ENCODE peak calls at places on chromosomes 13 and 19, in five cellular contexts. One of them, this sample, is unnamed. For H3K4me1, H3K9me3 and H3K27me3, the result is how much of the 10 kb centered on the place peaks cover.

GRCh38 chr19:3801412-3802096 is 15.4 kb upstream of the MATK start:
- DNase-seq in uterus: no peak
- DNase-seq in mammary epithelial cell: peak
- DNase-seq in psoas muscle: no peak
- DNase-seq in PC-9: no peak
- DNase-seq in this sample: peak

GRCh38 chr13:51938454-51938853 is 72.8 kb downstream of the ATP7B start:
- DNase-seq in PC-9: no peak
- DNase-seq in psoas muscle: no peak
- DNase-seq in mammary epithelial cell: no peak
- DNase-seq in uterus: no peak
- DNase-seq in this sample: no peak

GRCh38 chr19:41324921-41325639 is 15.1 kb downstream of the CCDC97 start:
- DNase-seq in uterus: peak
- DNase-seq in PC-9: peak
- DNase-seq in mammary epithelial cell: no peak
- DNase-seq in psoas muscle: peak
- DNase-seq in this sample: no peak

GRCh38 chr13:111247552-111247951 is 72.9 kb upstream of the TEX29 start:
- DNase-seq in mammary epithelial cell: no peak
- DNase-seq in PC-9: no peak
- DNase-seq in uterus: no peak
- DNase-seq in psoas muscle: peak
- DNase-seq in this sample: no peak

GRCh38 chr19:10260141-10260584 is 8.1 kb downstream of the MRPL4 start:
- DNase-seq in PC-9: no peak
- DNase-seq in mammary epithelial cell: peak
- DNase-seq in uterus: no peak
- DNase-seq in psoas muscle: no peak
- DNase-seq in this sample: peak

GRCh38 chr19:15864824-15865223 is 33.0 kb downstream of the CYP4F2 start:
- DNase-seq in psoas muscle: no peak
- DNase-seq in PC-9: no peak
- DNase-seq in uterus: no peak
- DNase-seq in mammary epithelial cell: no peak
- DNase-seq in this sample: no peak

GRCh38 chr19:7161292-7161691 is 91.8 kb downstream of the ZNF557 start:
- DNase-seq in uterus: no peak
- DNase-seq in mammary epithelial cell: no peak
- DNase-seq in psoas muscle: no peak
- DNase-seq in PC-9: no peak
- DNase-seq in this sample: no peak

GRCh38 chr13:112132142-112132541 is 65.2 kb downstream of the SOX1 start:
- DNase-seq in PC-9: no peak
- DNase-seq in psoas muscle: no peak
- DNase-seq in mammary epithelial cell: no peak
- DNase-seq in uterus: no peak
- DNase-seq in this sample: no peak

GRCh38 chr13:25046274-25046984 is 49.5 kb upstream of the PABPC3 start:
- DNase-seq in uterus: no peak
- DNase-seq in mammary epithelial cell: no peak
- DNase-seq in PC-9: no peak
- DNase-seq in psoas muscle: no peak
- DNase-seq in this sample: no peak

GRCh38 chr13:113947321-113948033 is 26.4 kb downstream of the C13orf46 start:
- DNase-seq in mammary epithelial cell: peak
- DNase-seq in PC-9: peak
- DNase-seq in psoas muscle: peak
- DNase-seq in uterus: peak
- DNase-seq in this sample: no peak

GRCh38 chr13:31982540-31982939 is 49.0 kb upstream of the FRY start:
- DNase-seq in uterus: no peak
- DNase-seq in mammary epithelial cell: peak
- DNase-seq in PC-9: peak
- DNase-seq in psoas muscle: peak
- DNase-seq in this sample: peak

GRCh38 chr13:23610187-23610576 is 40.0 kb downstream of the TNFRSF19 start:
- DNase-seq in PC-9: no peak
- DNase-seq in uterus: no peak
- DNase-seq in psoas muscle: no peak
- DNase-seq in mammary epithelial cell: no peak
- DNase-seq in this sample: no peak

GRCh38 chr19:36392916-36393673 is 14.1 kb upstream of the ZFP14 start:
- DNase-seq in psoas muscle: no peak
- DNase-seq in uterus: no peak
- DNase-seq in PC-9: no peak
- DNase-seq in mammary epithelial cell: no peak
- DNase-seq in this sample: no peak

GRCh38 chr13:65808061-65808460 is 1422.1 kb downstream of the PCDH9 start:
- DNase-seq in PC-9: no peak
- DNase-seq in psoas muscle: no peak
- DNase-seq in mammary epithelial cell: no peak
- DNase-seq in uterus: no peak
- DNase-seq in this sample: no peak

GRCh38 chr19:30711296-30711695 is 339.1 kb downstream of the ZNF536 start:
- DNase-seq in uterus: no peak
- DNase-seq in psoas muscle: no peak
- DNase-seq in PC-9: no peak
- DNase-seq in mammary epithelial cell: no peak
- DNase-seq in this sample: no peak

GRCh38 chr13:79782541-79783216 is 301.7 kb downstream of the NDFIP2 start:
- DNase-seq in mammary epithelial cell: peak
- DNase-seq in PC-9: no peak
- DNase-seq in uterus: no peak
- DNase-seq in psoas muscle: no peak
- DNase-seq in this sample: no peak

GRCh38 chr13:50452761-50453160 is 390.7 kb downstream of the DLEU7 start:
- DNase-seq in PC-9: no peak
- DNase-seq in uterus: no peak
- DNase-seq in mammary epithelial cell: no peak
- DNase-seq in psoas muscle: no peak
- DNase-seq in this sample: no peak

GRCh38 chr19:9936151-9937000 is at the start of gene OLFM2:
- DNase-seq in PC-9: no peak
- DNase-seq in uterus: peak
- DNase-seq in mammary epithelial cell: no peak
- DNase-seq in psoas muscle: no peak
- DNase-seq in this sample: no peak

GRCh38 chr19:32174386-32175113 is 170.9 kb upstream of the ZNF507 start:
- DNase-seq in uterus: no peak
- DNase-seq in psoas muscle: no peak
- DNase-seq in mammary epithelial cell: no peak
- DNase-seq in PC-9: no peak
- DNase-seq in this sample: no peak

GRCh38 chr19:927044-927706 is 1.3 kb downstream of the ARID3A start:
- DNase-seq in mammary epithelial cell: no peak
- DNase-seq in PC-9: no peak
- DNase-seq in psoas muscle: peak
- DNase-seq in uterus: peak
- DNase-seq in this sample: no peak

GRCh38 chr19:2166741-2167738 is 3.3 kb downstream of the DOT1L start:
- DNase-seq in uterus: peak
- DNase-seq in mammary epithelial cell: peak
- DNase-seq in PC-9: peak
- DNase-seq in psoas muscle: peak
- DNase-seq in this sample: no peak

GRCh38 chr19:2168619-2169424 is 5.1 kb downstream of the DOT1L start:
- DNase-seq in psoas muscle: peak
- DNase-seq in PC-9: peak
- DNase-seq in mammary epithelial cell: peak
- DNase-seq in uterus: peak
- DNase-seq in this sample: no peak

GRCh38 chr19:2170987-2171348 is 7.2 kb downstream of the DOT1L start:
- DNase-seq in uterus: no peak
- DNase-seq in mammary epithelial cell: no peak
- DNase-seq in PC-9: no peak
- DNase-seq in psoas muscle: no peak
- DNase-seq in this sample: no peak

GRCh38 chr19:2170219-2170618 is 6.5 kb downstream of the DOT1L start:
- DNase-seq in mammary epithelial cell: no peak
- DNase-seq in PC-9: no peak
- DNase-seq in uterus: no peak
- DNase-seq in psoas muscle: no peak
- DNase-seq in this sample: no peak

DNA sequence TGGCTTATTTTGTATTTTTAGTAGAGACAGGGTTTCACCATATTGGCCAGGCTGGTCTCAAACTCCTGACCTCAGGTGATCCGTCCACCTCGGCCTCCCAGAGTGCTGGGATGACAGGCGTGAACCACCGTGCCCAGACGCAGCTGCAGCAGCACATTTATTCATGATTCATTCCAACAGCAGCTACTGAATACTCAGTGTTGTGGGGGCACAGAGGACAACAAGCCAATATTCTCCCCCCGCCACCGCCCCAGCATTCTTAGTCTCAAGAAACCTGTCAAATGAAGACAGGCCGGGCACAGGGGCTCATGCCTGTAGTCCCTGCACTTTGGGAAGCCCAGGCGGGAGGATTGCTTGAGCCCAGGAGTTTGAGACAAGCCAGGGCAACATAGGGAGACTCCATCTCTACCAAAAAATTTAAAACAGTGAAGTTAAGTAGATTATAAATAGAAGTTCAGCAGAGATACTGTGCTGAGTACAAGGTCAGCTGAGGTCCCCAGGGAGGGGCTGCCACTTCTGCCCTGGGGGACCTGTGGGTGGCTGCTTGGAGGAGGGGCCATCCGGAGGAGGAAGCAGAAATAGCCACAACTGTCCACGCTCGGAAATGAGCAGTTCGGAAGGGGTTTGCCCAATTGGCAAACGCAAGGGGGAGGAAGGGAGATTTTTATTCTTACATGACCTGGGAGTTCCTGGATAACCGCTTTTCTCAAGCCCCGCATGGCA is 4.3 kb downstream of the DOT1L start:
- DNase-seq in mammary epithelial cell: peak
- DNase-seq in PC-9: no peak
- DNase-seq in psoas muscle: peak
- DNase-seq in uterus: peak
- DNase-seq in this sample: no peak
- H3K4me1 ChIP-seq in mammary epithelial cell: under half
- H3K4me1 ChIP-seq in PC-9: under half
- H3K4me1 ChIP-seq in psoas muscle: half or more
- H3K4me1 ChIP-seq in uterus: under half
- H3K4me1 ChIP-seq in this sample: under half

GRCh38 chr19:28374971-28375370 is 838.0 kb downstream of the UQCRFS1 start:
- DNase-seq in mammary epithelial cell: no peak
- DNase-seq in uterus: no peak
- DNase-seq in psoas muscle: no peak
- DNase-seq in PC-9: no peak
- DNase-seq in this sample: no peak

GRCh38 chr19:28372800-28373199 is 840.2 kb downstream of the UQCRFS1 start:
- DNase-seq in mammary epithelial cell: no peak
- DNase-seq in PC-9: no peak
- DNase-seq in uterus: no peak
- DNase-seq in psoas muscle: no peak
- DNase-seq in this sample: no peak

DNA sequence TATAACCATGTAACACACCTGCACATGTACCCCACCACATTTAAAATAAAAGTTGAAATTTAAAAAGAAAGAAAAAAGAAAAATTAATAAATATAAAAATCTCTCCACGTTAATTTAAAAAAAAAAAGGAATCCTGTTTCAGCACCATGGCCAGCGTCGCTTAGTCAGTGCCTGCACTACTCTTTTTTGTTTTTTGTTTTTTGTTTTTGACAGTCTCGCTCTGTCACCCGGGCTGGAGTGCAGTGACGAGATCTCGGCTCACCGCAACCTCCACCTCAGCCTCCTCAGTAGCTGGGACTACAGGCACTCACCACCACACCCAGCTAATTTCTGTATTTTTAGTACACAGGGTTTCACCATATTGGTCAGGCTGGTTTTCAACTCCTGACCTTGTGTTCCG is 835.9 kb downstream of the UQCRFS1 start:
- DNase-seq in mammary epithelial cell: no peak
- DNase-seq in psoas muscle: no peak
- DNase-seq in PC-9: no peak
- DNase-seq in uterus: no peak
- DNase-seq in this sample: no peak
- H3K9me3 ChIP-seq in mammary epithelial cell: under half
- H3K9me3 ChIP-seq in psoas muscle: under half
- H3K9me3 ChIP-seq in PC-9: under half
- H3K9me3 ChIP-seq in uterus: under half
- H3K9me3 ChIP-seq in this sample: under half

GRCh38 chr13:35470671-35471465 is 5.6 kb downstream of the MAB21L1 start:
- DNase-seq in PC-9: peak
- DNase-seq in psoas muscle: peak
- DNase-seq in uterus: no peak
- DNase-seq in mammary epithelial cell: no peak
- DNase-seq in this sample: no peak
- H3K27me3 ChIP-seq in PC-9: under half
- H3K27me3 ChIP-seq in psoas muscle: under half
- H3K27me3 ChIP-seq in uterus: under half
- H3K27me3 ChIP-seq in mammary epithelial cell: under half
- H3K27me3 ChIP-seq in this sample: under half

GRCh38 chr13:95124959-95125358 is 176.3 kb downstream of the ABCC4 start:
- DNase-seq in PC-9: no peak
- DNase-seq in psoas muscle: no peak
- DNase-seq in mammary epithelial cell: no peak
- DNase-seq in uterus: no peak
- DNase-seq in this sample: no peak
- H3K4me1 ChIP-seq in PC-9: under half
- H3K4me1 ChIP-seq in psoas muscle: under half
- H3K4me1 ChIP-seq in mammary epithelial cell: under half
- H3K4me1 ChIP-seq in uterus: under half
- H3K4me1 ChIP-seq in this sample: under half

DNA sequence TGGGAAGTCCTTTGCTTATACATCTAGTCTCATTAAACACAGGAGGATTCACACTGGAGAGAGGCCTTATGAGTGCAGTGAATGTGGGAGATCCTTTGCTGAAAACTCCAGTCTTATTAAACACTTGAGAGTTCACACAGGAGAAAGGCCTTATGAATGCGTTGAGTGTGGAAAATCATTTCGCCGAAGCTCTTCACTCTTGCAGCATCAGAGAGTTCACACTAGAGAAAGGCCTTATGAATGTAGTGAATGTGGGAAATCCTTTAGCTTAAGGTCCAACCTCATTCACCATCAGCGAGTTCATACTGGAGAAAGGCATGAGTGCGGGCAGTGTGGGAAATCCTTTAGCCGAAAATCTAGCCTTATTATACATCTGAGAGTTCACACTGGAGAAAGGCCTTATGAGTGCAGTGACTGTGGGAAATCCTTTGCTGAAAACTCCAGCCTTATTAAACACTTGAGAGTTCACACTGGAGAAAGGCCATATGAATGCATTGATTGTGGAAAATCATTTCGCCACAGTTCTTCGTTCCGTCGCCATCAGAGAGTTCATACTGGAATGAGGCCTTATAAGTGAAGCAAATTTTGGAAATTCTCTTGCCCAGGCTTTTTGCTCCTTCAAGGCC is 9.9 kb downstream of the ZNF586 start:
- DNase-seq in PC-9: no peak
- DNase-seq in psoas muscle: no peak
- DNase-seq in uterus: no peak
- DNase-seq in mammary epithelial cell: no peak
- DNase-seq in this sample: no peak
- H3K9me3 ChIP-seq in PC-9: under half
- H3K9me3 ChIP-seq in psoas muscle: under half
- H3K9me3 ChIP-seq in uterus: under half
- H3K9me3 ChIP-seq in mammary epithelial cell: under half
- H3K9me3 ChIP-seq in this sample: half or more

This sample was measured in naive thymus-derived CD4-positive, alpha-beta T cell.